ENCODE peak calls at places on chromosomes 5 and 9, in nine cellular contexts. K is lower lobe of right lung, Y is Calu3, C is pancreas, D is chondrocyte, I is progenitor cell of endocrine pancreas, W is mesothelial cell of epicardium, L is astrocyte, B is K562. R is an unnamed sample.

GRCh38 chr5:15983392-15983791 is 196.2 kb downstream of the MARCHF11 start:
- DNase-seq in Y (no peak), D (no peak), C (no peak), W (no peak), I (no peak), B (no peak), K (no peak), L (no peak), R (no peak)

GRCh38 chr9:13281356-13282016 is 2.0 kb upstream of the MPDZ start:
- DNase-seq in I (no peak), W (no peak), D (no peak), B (no peak), L (peak), C (no peak), K (no peak), Y (no peak), R (no peak)

GRCh38 chr5:158979749-158980521 is 119.8 kb downstream of the EBF1 start:
- DNase-seq in C (peak), D (no peak), B (no peak), Y (peak), W (no peak), K (no peak), L (peak), I (no peak), R (no peak)

GRCh38 chr5:171797563-171797962 is 11.9 kb downstream of the SMIM23 start:
- DNase-seq in B (no peak), C (no peak), D (no peak), I (no peak), Y (no peak), W (no peak), K (no peak), L (no peak), R (no peak)

GRCh38 chr5:149210229-149210628 is 61.4 kb upstream of the AFAP1L1 start:
- DNase-seq in B (no peak), W (no peak), I (no peak), K (no peak), L (peak), Y (no peak), D (no peak), C (no peak), R (peak)

GRCh38 chr9:112049834-112050516 is 125.1 kb downstream of the SUSD1 start:
- DNase-seq in L (peak), K (no peak), C (no peak), Y (no peak), W (no peak), D (no peak), B (no peak), I (no peak), R (no peak)

GRCh38 chr5:127596501-127596900 is 52.4 kb upstream of the CTXN3 start:
- DNase-seq in D (no peak), W (no peak), I (no peak), L (no peak), Y (no peak), B (no peak), C (no peak), K (no peak), R (no peak)

GRCh38 chr9:14865206-14865605 is 45.0 kb downstream of the FREM1 start:
- DNase-seq in W (no peak), K (no peak), L (no peak), B (no peak), C (no peak), D (no peak), Y (no peak), I (no peak), R (no peak)

GRCh38 chr9:2178034-2178734 is 163.0 kb downstream of the SMARCA2 start:
- DNase-seq in Y (peak), K (no peak), C (no peak), I (no peak), W (no peak), D (no peak), B (no peak), L (no peak), R (no peak)

GRCh38 chr9:110942522-110942921 is 95.7 kb downstream of the LPAR1 start:
- DNase-seq in D (no peak), L (peak), I (no peak), Y (no peak), C (no peak), W (no peak), K (no peak), B (no peak), R (peak)

GRCh38 chr5:146818790-146819189 is 59.8 kb downstream of the PPP2R2B start:
- DNase-seq in I (no peak), D (no peak), C (no peak), L (no peak), W (no peak), K (no peak), Y (no peak), B (no peak), R (no peak)

GRCh38 chr9:21576331-21577189 is 94.4 kb upstream of the IFNE start:
- DNase-seq in D (no peak), Y (peak), C (no peak), W (no peak), I (no peak), B (no peak), K (no peak), L (peak), R (peak)

GRCh38 chr5:154355141-154355611 is 90.6 kb upstream of the SAP30L start:
- DNase-seq in Y (no peak), L (no peak), K (no peak), C (no peak), D (no peak), W (no peak), I (no peak), B (peak), R (no peak)

GRCh38 chr5:173045481-173045880 is 10.7 kb upstream of the CREBRF start:
- DNase-seq in W (no peak), K (no peak), B (peak), I (peak), Y (no peak), D (no peak), L (no peak), C (no peak), R (no peak)

GRCh38 chr9:6566409-6567139 is 79.0 kb downstream of the GLDC start:
- DNase-seq in K (no peak), Y (peak), I (no peak), D (no peak), B (peak), W (no peak), L (peak), C (no peak), R (peak)

GRCh38 chr5:581941-582340 is 30.2 kb upstream of the CEP72 start:
- DNase-seq in Y (no peak), W (no peak), C (no peak), B (no peak), D (peak), L (no peak), I (no peak), K (no peak), R (no peak)

GRCh38 chr5:25713259-25713658 is 1068.5 kb upstream of the CDH10 start:
- DNase-seq in B (peak), D (no peak), K (no peak), C (no peak), L (no peak), Y (no peak), I (peak), W (no peak), R (no peak)

GRCh38 chr9:13993482-13994267 is 320.3 kb downstream of the NFIB start:
- DNase-seq in D (no peak), B (no peak), C (no peak), I (no peak), L (no peak), K (no peak), W (no peak), Y (no peak), R (no peak)

GRCh38 chr9:135648494-135649410 is 9.4 kb upstream of the GLT6D1 start:
- DNase-seq in B (no peak), C (no peak), W (no peak), Y (no peak), I (no peak), K (no peak), D (no peak), L (no peak), R (no peak)

GRCh38 chr5:116543501-116543900 is 31.1 kb downstream of the SEMA6A start:
- DNase-seq in W (no peak), D (no peak), Y (no peak), K (no peak), I (no peak), B (no peak), C (no peak), L (peak), R (no peak)

GRCh38 chr5:95842955-95843544 is 20.5 kb upstream of the GLRX start:
- DNase-seq in L (peak), W (no peak), K (peak), D (no peak), I (no peak), B (peak), Y (peak), C (peak), R (peak)

GRCh38 chr9:110178281-110178680 is 29.7 kb downstream of the C9orf152 start:
- DNase-seq in L (no peak), W (no peak), Y (no peak), K (no peak), C (no peak), D (no peak), I (no peak), B (no peak), R (no peak)

GRCh38 chr9:37801287-37801850 is 772 bp downstream of the DCAF10 start:
- DNase-seq in W (peak), C (peak), L (peak), K (peak), B (peak), I (peak), Y (no peak), D (no peak), R (peak)

GRCh38 chr9:78319197-78320029 is 22.5 kb downstream of the PSAT1 start:
- DNase-seq in K (no peak), Y (no peak), C (no peak), L (no peak), I (no peak), D (no peak), B (no peak), W (no peak), R (no peak)

GRCh38 chr9:10488937-10489336 is 123.9 kb downstream of the PTPRD start:
- DNase-seq in I (no peak), K (no peak), Y (no peak), W (no peak), B (no peak), L (no peak), C (no peak), D (no peak), R (no peak)

GRCh38 chr5:172795401-172795977 is 24.5 kb upstream of the DUSP1 start:
- DNase-seq in I (no peak), D (no peak), L (peak), W (peak), C (no peak), B (no peak), Y (no peak), K (peak), R (peak)

GRCh38 chr5:169791251-169791650 is 154.2 kb downstream of the DOCK2 start:
- DNase-seq in I (no peak), C (no peak), L (peak), W (no peak), D (no peak), K (no peak), B (no peak), Y (no peak), R (no peak)

GRCh38 chr5:2656186-2656585 is 95.3 kb downstream of the IRX2 start:
- DNase-seq in B (no peak), C (no peak), W (no peak), Y (no peak), D (no peak), K (no peak), L (peak), I (no peak), R (no peak)

GRCh38 chr9:105449081-105449480 is 1.2 kb downstream of the FSD1L start:
- DNase-seq in W (no peak), L (peak), C (no peak), B (no peak), K (no peak), Y (no peak), I (no peak), D (no peak), R (no peak)

GRCh38 chr9:85347541-85347940 is 394.2 kb downstream of the AGTPBP1 start:
- DNase-seq in C (no peak), D (no peak), W (no peak), Y (no peak), B (no peak), L (no peak), K (no peak), I (no peak), R (no peak)

GRCh38 chr9:110202232-110202631 is 5.7 kb downstream of the C9orf152 start:
- DNase-seq in I (no peak), Y (no peak), L (no peak), D (no peak), K (no peak), C (no peak), B (no peak), W (no peak), R (no peak)

GRCh38 chr5:14305045-14305444 is 161.9 kb downstream of the TRIO start:
- DNase-seq in L (peak), D (no peak), Y (peak), K (no peak), B (peak), W (no peak), I (no peak), C (no peak), R (peak)

GRCh38 chr9:3906437-3907213 is 380.8 kb upstream of the RFX3 start:
- DNase-seq in K (no peak), W (no peak), C (no peak), I (no peak), D (no peak), B (peak), Y (peak), L (peak), R (peak)

GRCh38 chr5:27494845-27495244 is 456.5 kb upstream of the CDH9 start:
- DNase-seq in I (no peak), B (no peak), W (no peak), C (no peak), D (no peak), L (peak), K (no peak), Y (no peak), R (no peak)

GRCh38 chr5:72109625-72110024 is 2.4 kb downstream of the MAP1B start:
- DNase-seq in I (no peak), D (no peak), C (no peak), B (peak), Y (no peak), W (no peak), L (peak), K (no peak), R (no peak)

GRCh38 chr5:61496406-61497307 is 164.6 kb downstream of the ZSWIM6 start:
- DNase-seq in W (no peak), I (no peak), Y (no peak), L (peak), D (no peak), K (no peak), C (no peak), B (no peak), R (no peak)

GRCh38 chr9:113634597-113635515 is 171.3 kb downstream of the RGS3 start:
- DNase-seq in I (no peak), D (peak), K (no peak), L (no peak), C (peak), W (no peak), Y (no peak), B (no peak), R (no peak)

GRCh38 chr5:5492087-5492933 is 69.8 kb downstream of the ICE1 start:
- DNase-seq in B (peak), L (peak), K (no peak), Y (peak), D (no peak), I (peak), W (no peak), C (no peak), R (peak)

GRCh38 chr5:5494489-5495402 is 72.3 kb downstream of the ICE1 start:
- DNase-seq in I (peak), W (no peak), D (no peak), B (peak), K (peak), Y (peak), L (peak), C (peak), R (peak)

DNA sequence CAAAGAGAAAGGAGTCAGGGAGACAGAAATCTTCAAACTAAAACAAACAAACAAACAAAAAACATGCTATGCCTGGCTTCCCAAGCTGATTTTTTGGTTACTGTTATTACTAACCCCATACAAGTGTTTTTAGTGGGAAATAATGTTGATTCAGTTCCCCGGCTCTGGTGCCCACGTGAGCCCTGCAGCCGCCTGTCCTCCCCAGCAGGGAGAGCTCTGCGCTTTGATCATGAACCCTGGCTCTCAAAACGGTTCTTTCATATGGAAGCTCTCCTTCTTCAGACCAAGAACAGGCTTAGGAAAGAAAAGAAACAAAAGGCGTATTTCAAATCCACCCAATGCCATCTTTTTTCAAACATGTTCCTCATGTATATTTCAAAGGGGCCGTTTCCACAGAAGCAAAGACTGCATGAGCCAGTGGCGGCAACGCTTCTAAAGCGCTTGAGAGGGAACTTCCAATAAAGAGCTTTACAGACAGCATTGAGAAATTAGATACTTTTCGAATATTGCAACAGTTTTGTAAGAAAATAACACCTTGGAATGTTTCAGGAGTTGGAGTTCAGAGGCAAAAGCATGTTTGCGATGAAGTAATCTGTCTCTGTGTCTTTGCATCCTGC is 74.8 kb downstream of the ICE1 start:
- DNase-seq in I (peak), W (no peak), L (peak), Y (peak), D (no peak), K (no peak), C (no peak), B (peak), R (peak)
- TF ChIP-seq CTCF in I (peak), W (peak), L (peak), Y (peak), D (peak), K (peak), C (peak), B (peak), R (peak)

GRCh38 chr5:122313941-122314340 is 1.9 kb downstream of the SNCAIP start:
- DNase-seq in B (no peak), W (no peak), Y (no peak), I (no peak), L (no peak), D (no peak), K (no peak), C (no peak), R (no peak)
- TF ChIP-seq CTCF in B (no peak), W (no peak), Y (no peak), I (no peak), L (no peak), D (no peak), K (no peak), C (no peak), R (no peak)

DNA sequence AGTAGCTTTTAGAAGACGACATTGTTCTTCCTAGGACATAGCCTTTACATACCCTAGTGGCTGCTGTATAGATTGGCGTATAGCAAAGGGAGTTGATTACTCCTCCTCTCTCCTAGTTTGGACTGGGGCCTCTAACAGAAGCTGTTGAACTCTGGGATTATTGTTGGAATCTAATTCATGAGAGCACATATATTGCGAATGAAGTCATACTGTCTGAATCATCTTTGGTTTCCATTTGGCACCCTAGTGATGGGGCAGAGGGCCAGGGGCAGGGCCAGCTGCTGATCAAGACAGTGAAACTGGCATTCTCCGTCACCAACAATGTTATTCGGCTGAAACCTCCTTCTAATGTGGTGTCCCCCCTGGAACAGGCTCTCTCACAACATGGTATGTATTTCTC is 40.3 kb downstream of the NUP188 start:
- DNase-seq in C (no peak), B (no peak), D (peak), W (no peak), K (no peak), Y (no peak), L (peak), I (no peak), R (peak)
- TF ChIP-seq CTCF in C (no peak), B (no peak), D (peak), W (no peak), K (no peak), Y (no peak), L (peak), I (no peak), R (peak)

GRCh38 chr5:141850786-141851185 is 27.4 kb downstream of the PCDH1 start:
- DNase-seq in L (no peak), B (peak), Y (no peak), W (no peak), C (no peak), I (no peak), K (no peak), D (no peak), R (no peak)

GRCh38 chr5:141850183-141850768 is 27.9 kb downstream of the PCDH1 start:
- DNase-seq in K (no peak), C (peak), L (no peak), I (no peak), D (no peak), W (no peak), Y (peak), B (peak), R (peak)

GRCh38 chr5:141848771-141849370 is 29.3 kb downstream of the PCDH1 start:
- DNase-seq in I (peak), W (no peak), C (peak), D (no peak), Y (peak), K (peak), B (peak), L (peak), R (peak)

GRCh38 chr5:141851195-141851874 is 26.9 kb downstream of the PCDH1 start:
- DNase-seq in D (no peak), B (no peak), K (no peak), L (no peak), C (no peak), I (no peak), W (no peak), Y (no peak), R (no peak)

DNA sequence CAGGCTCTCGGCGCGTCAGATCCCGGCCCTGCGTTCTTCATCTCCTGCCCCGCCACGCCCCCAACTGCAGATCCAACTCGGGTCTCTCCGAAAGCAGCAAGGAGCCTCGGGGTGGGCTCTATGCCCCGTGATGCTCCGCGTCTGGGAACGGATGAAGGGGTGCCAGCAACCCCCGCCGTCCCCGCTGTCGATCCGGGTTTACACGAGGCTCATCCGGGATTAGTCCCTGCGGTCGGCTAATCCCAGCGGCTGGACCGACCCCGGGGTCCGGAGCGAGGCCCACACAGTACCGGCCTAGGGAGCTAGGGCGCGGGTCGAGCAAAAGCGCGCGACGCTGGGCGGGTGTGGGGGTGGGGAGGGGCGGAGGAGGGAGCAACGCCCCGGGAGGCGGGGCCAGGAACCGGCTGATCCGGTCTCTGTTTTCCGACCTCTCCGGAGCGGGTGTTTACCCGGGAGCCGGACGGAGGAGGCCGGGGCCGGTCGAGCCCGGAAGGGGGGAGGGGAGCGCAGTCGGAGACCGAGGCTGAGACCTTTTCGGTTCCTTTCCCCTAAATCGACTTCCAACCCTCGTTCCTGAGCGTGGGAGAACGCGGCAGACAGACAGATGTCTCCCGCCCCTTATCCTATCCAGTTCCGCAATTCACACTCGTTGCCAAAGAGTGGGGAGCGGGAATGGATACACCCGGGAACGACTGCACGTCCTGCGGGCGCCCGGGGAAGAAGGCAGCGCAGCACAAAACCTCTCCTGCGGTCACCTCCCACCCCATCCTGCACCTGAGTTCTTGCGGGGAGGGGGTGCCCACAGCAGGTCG is 28.6 kb downstream of the PCDH1 start:
- DNase-seq in L (peak), W (peak), C (peak), B (peak), K (peak), I (peak), Y (peak), D (no peak), R (peak)
- TF ChIP-seq CTCF in L (no peak), W (no peak), C (no peak), B (no peak), K (no peak), I (peak), Y (no peak), D (peak), R (no peak)

DNA sequence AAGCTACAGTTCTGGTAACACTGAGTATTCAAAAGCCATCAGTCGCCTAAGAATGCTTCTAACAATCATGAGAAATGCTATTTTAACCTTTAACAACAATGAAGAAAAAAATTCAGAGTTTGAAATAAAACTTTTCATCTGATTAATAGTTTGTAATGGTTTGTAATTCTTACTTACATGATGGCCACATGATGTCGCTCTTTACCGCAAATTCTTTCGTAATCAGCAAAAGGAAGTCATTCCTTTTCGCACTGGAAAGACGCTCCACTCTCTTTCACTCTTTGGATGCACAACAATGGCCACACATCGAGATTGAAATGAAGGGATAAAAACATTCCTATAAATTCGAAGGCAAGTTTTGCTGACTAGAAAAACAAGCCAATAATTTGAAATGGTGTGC is at the start of gene PCDHA7:
- DNase-seq in L (peak), Y (no peak), W (no peak), K (no peak), C (no peak), D (no peak), I (no peak), B (peak), R (peak)
- TF ChIP-seq CTCF in L (no peak), Y (no peak), W (no peak), K (no peak), C (no peak), D (no peak), I (no peak), B (no peak), R (peak)